ENCODE peak calls at places on chromosomes 3 and 15, in ten cellular contexts. T, F, N, W, K, H, Z, C, S and B are unnamed samples.

GRCh38 chr3:58178528-58179234 is 32.1 kb downstream of the DNASE1L3 start:
- DNase-seq in T (no peak), F (no peak), N (no peak), W (no peak), K (no peak), H (no peak), Z (no peak), C (no peak), S (no peak), B (peak)

GRCh38 chr15:40343512-40343911 is 2.8 kb upstream of the CCDC9B start:
- DNase-seq in T (no peak), F (no peak), N (peak), W (peak), K (peak), H (peak), Z (peak), C (no peak), S (no peak), B (peak)

GRCh38 chr3:105526349-105527111 is 159.8 kb downstream of the ALCAM start:
- DNase-seq in T (no peak), F (no peak), N (no peak), W (no peak), K (peak), H (no peak), Z (no peak), C (no peak), S (no peak), B (peak)

GRCh38 chr3:123419850-123420292 is 29.0 kb downstream of the ADCY5 start:
- DNase-seq in T (no peak), F (peak), N (peak), W (peak), K (no peak), H (no peak), Z (no peak), C (no peak), S (no peak), B (no peak)

GRCh38 chr3:114449271-114450007 is 155.6 kb downstream of the TIGIT start:
- DNase-seq in T (no peak), F (no peak), N (peak), W (no peak), K (no peak), H (no peak), Z (no peak), C (no peak), S (no peak), B (peak)

GRCh38 chr3:31530039-31530983 is 2.4 kb upstream of the STT3B start:
- DNase-seq in T (no peak), F (no peak), N (no peak), W (no peak), K (no peak), H (no peak), Z (no peak), C (no peak), S (no peak), B (no peak)

GRCh38 chr15:96234109-96234892 is 96.2 kb upstream of the NR2F2 start:
- DNase-seq in T (no peak), F (no peak), N (peak), W (no peak), K (peak), H (peak), Z (peak), C (no peak), S (no peak), B (peak)

GRCh38 chr3:53618946-53619345 is 124.5 kb downstream of the CACNA1D start:
- DNase-seq in T (no peak), F (no peak), N (no peak), W (no peak), K (no peak), H (no peak), Z (no peak), C (no peak), S (no peak), B (no peak)

GRCh38 chr15:74396146-74396438 is 28.6 kb upstream of the CYP11A1 start:
- DNase-seq in T (no peak), F (no peak), N (peak), W (no peak), K (no peak), H (no peak), Z (no peak), C (no peak), S (no peak), B (no peak)

GRCh38 chr3:84165278-84165677 is 793.5 kb upstream of the CADM2 start:
- DNase-seq in T (no peak), F (no peak), N (no peak), W (no peak), K (no peak), H (no peak), Z (no peak), C (no peak), S (no peak), B (peak)

GRCh38 chr15:39598958-39599845 is 18.3 kb downstream of the THBS1 start:
- DNase-seq in T (no peak), F (no peak), N (peak), W (no peak), K (no peak), H (no peak), Z (peak), C (no peak), S (no peak), B (peak)

GRCh38 chr15:95291878-95292472 is 1038.5 kb upstream of the NR2F2 start:
- DNase-seq in T (no peak), F (no peak), N (peak), W (no peak), K (no peak), H (no peak), Z (no peak), C (no peak), S (no peak), B (peak)

GRCh38 chr3:156657440-156657839 is 16.9 kb upstream of the TIPARP start:
- DNase-seq in T (no peak), F (no peak), N (no peak), W (no peak), K (no peak), H (no peak), Z (no peak), C (no peak), S (no peak), B (no peak)

GRCh38 chr3:69092030-69092513 is 7.3 kb downstream of the ARL6IP5 start:
- DNase-seq in T (no peak), F (no peak), N (no peak), W (no peak), K (no peak), H (no peak), Z (no peak), C (no peak), S (no peak), B (no peak)

GRCh38 chr3:46429671-46430070 is 22.6 kb downstream of the CCRL2 start:
- DNase-seq in T (no peak), F (no peak), N (no peak), W (no peak), K (no peak), H (no peak), Z (no peak), C (no peak), S (no peak), B (peak)

GRCh38 chr3:55891106-55891505 is 404.0 kb upstream of the WNT5A start:
- DNase-seq in T (no peak), F (no peak), N (no peak), W (no peak), K (no peak), H (no peak), Z (no peak), C (no peak), S (no peak), B (no peak)

GRCh38 chr15:94026458-94026967 is 204.8 kb upstream of the MCTP2 start:
- DNase-seq in T (no peak), F (no peak), N (peak), W (no peak), K (peak), H (peak), Z (no peak), C (no peak), S (no peak), B (peak)

DNA sequence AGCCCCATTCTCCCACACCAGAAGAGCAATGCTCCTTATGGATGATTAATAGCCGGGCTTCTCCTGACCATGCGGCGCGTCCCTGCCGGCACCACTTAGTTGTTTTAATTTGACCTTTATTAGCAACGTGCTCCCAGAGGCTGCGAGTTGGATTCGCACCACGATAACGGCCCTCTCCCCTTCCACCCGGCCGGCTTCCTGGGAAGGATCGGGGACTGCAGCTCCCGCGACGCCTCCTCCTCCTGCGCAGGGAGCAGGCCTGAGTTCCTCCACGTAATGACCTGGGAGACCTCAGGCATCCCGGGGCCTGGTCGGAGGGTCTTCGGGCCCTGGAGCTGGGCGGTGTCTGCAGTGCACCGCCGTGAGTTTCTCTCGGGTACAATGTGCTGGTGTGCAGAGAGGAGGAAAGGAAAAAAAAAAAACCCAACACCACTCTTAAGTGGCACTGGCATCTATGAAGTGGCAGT is 243.3 kb upstream of the TOPAZ1 start:
- DNase-seq in T (no peak), F (no peak), N (peak), W (peak), K (no peak), H (no peak), Z (no peak), C (no peak), S (peak), B (no peak)
- H3K4me3 ChIP-seq in T (peak), F (peak), N (peak), W (no peak), K (no peak), H (peak), Z (peak), C (peak), S (peak), B (peak)

DNA sequence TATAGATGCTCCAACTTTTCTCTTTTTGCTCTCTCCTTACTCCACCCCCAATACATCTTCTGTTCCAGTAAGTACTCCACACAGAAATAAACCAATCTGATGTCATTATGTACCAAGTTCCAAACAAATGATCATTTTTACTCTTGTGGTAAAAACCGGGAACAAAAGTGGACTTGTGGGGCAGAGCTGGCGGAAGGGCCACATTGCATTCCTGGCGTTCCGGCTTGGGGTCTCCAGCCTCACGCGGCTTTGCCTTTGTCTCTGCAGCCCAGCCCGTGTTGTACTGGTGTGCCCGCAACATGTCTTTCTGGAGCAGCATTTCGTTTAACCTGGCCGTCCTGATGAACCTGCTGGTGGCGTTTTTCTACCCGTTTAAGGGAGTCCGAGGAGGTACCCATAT is 184.4 kb upstream of the BHLHE40 start:
- DNase-seq in T (no peak), F (no peak), N (no peak), W (no peak), K (no peak), H (no peak), Z (no peak), C (no peak), S (no peak), B (no peak)
- H3K4me3 ChIP-seq in T (no peak), F (no peak), N (no peak), W (no peak), K (no peak), H (no peak), Z (no peak), C (no peak), S (no peak), B (no peak)

DNA sequence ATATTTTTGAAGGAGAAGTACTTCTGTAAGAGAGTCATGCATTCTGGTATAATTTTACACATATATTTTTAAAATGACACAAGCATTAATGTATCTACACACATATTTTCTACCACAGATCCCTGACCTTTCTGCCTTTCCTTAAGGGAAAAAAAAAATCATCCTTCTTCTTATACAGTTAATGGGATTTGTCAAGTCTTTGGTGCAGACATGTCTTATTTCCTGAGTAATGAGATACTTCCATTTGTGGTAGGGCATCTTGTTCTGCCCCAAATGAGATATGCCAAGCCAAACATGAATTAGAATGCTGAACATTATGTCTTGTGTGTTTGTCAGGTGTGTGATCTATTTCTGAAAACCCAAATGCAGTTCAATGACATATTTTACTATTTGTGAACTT is 329.9 kb downstream of the RBMS3 start:
- DNase-seq in T (no peak), F (no peak), N (no peak), W (no peak), K (no peak), H (no peak), Z (no peak), C (no peak), S (no peak), B (no peak)
- H3K4me3 ChIP-seq in T (no peak), F (no peak), N (no peak), W (no peak), K (no peak), H (no peak), Z (no peak), C (no peak), S (no peak), B (no peak)

GRCh38 chr3:184786271-184787010 is 25.5 kb upstream of the VPS8 start:
- DNase-seq in T (no peak), F (peak), N (peak), W (peak), K (peak), H (peak), Z (peak), C (no peak), S (peak), B (peak)

GRCh38 chr3:184783309-184783708 is 28.7 kb upstream of the VPS8 start:
- DNase-seq in T (peak), F (no peak), N (peak), W (no peak), K (peak), H (no peak), Z (no peak), C (no peak), S (no peak), B (no peak)

GRCh38 chr3:184788751-184789150 is 23.2 kb upstream of the VPS8 start:
- DNase-seq in T (no peak), F (no peak), N (peak), W (peak), K (peak), H (no peak), Z (no peak), C (no peak), S (no peak), B (peak)

GRCh38 chr3:184785106-184785505 is 26.9 kb upstream of the VPS8 start:
- DNase-seq in T (no peak), F (no peak), N (no peak), W (no peak), K (no peak), H (no peak), Z (no peak), C (no peak), S (no peak), B (no peak)

DNA sequence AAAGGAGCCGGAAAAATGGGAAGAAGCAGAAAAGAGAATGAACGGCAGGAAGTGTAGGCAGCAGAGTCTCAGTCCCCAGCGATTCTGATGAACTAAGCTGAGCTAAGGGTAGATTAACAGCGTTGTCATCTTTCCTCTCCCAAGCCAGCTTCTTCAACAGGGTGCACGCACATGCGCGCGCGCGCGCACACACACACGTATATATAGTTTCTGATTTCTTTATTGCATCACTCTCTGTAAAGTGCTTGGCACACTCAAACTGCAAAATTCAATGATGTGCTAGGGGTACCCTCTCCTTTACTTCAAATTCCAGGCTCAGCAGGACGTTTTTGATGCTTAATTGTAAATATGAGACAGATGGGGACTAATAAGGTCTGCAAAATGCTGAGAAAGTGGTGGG is 26.1 kb upstream of the VPS8 start:
- DNase-seq in T (no peak), F (no peak), N (peak), W (peak), K (no peak), H (no peak), Z (no peak), C (no peak), S (no peak), B (no peak)
- H3K4me3 ChIP-seq in T (no peak), F (no peak), N (peak), W (no peak), K (no peak), H (no peak), Z (peak), C (no peak), S (no peak), B (no peak)